ENCODE peak calls at places on chromosomes 2 and 18, in four cellular contexts. W is posterior cingulate gyrus; Q is stimulated activated CD4-positive, alpha-beta T cell treated with anti-CD3 and anti-CD28 coated beads, Interleukin-12 subunit alpha, Interleukin-12 subunit beta, amount 100 ng/mL, for 48 hours; U is dermis blood vessel endothelial cell. Z is an unnamed sample.

GRCh38 chr2:238696323-238696722 is 151.6 kb upstream of the TWIST2 start:
- DNase-seq in W (no peak), Q (no peak), U (no peak), Z (no peak)

GRCh38 chr2:205654878-205655601 is 27.3 kb upstream of the NRP2 start:
- DNase-seq in W (no peak), Q (no peak), U (no peak), Z (no peak)

GRCh38 chr2:197236816-197237215 is 73.8 kb downstream of the ANKRD44 start:
- DNase-seq in W (no peak), Q (no peak), U (no peak), Z (peak)

GRCh38 chr2:128797092-128797491 is 478.4 kb upstream of the HS6ST1 start:
- DNase-seq in W (no peak), Q (no peak), U (no peak), Z (no peak)

GRCh38 chr2:207416936-207417718 is 112.6 kb upstream of the CREB1 start:
- DNase-seq in W (no peak), Q (no peak), U (no peak), Z (no peak)

GRCh38 chr18:39596216-39596615 is 2030.6 kb upstream of the CELF4 start:
- DNase-seq in W (no peak), Q (no peak), U (no peak), Z (no peak)

GRCh38 chr2:191617589-191617988 is 60.3 kb upstream of the NABP1 start:
- DNase-seq in W (no peak), Q (peak), U (peak), Z (no peak)

GRCh38 chr2:211709394-211709793 is 829.2 kb downstream of the ERBB4 start:
- DNase-seq in W (no peak), Q (no peak), U (no peak), Z (no peak)

GRCh38 chr2:133130548-133131246 is 437.6 kb downstream of the NCKAP5 start:
- DNase-seq in W (no peak), Q (no peak), U (no peak), Z (no peak)

GRCh38 chr18:23137093-23137640 is 1.9 kb downstream of the CABLES1 start:
- DNase-seq in W (no peak), Q (no peak), U (peak), Z (peak)

GRCh38 chr18:7950380-7951143 is 383.4 kb downstream of the PTPRM start:
- DNase-seq in W (no peak), Q (no peak), U (peak), Z (no peak)

GRCh38 chr2:159202568-159203071 is 83.9 kb downstream of the WDSUB1 start:
- DNase-seq in W (no peak), Q (no peak), U (no peak), Z (no peak)

GRCh38 chr2:150027164-150027563 is 439.6 kb upstream of the MMADHC start:
- DNase-seq in W (no peak), Q (no peak), U (peak), Z (no peak)

GRCh38 chr2:106334802-106335201 is 133.4 kb downstream of the RGPD3 start:
- DNase-seq in W (no peak), Q (no peak), U (no peak), Z (no peak)

Z was measured in HAP-1.